ENCODE peak calls at places on chromosome 18, in nine cellular contexts. One of them, this sample, is unnamed.

GRCh38 chr18:23238152-23238531 is 102.9 kb downstream of the CABLES1 start:
- DNase-seq in CD8-positive, alpha-beta memory T cell: no peak
- DNase-seq in CD8-positive, alpha-beta T cell: no peak
- DNase-seq in HFF-Myc: no peak
- DNase-seq in CD4-positive, CD25-positive, alpha-beta regulatory T cell: no peak
- DNase-seq in psoas muscle: no peak
- DNase-seq in heart left ventricle: no peak
- DNase-seq in colonic mucosa: no peak
- DNase-seq in prostate gland: peak
- DNase-seq in this sample: no peak

GRCh38 chr18:53991805-53992204 is 232.7 kb downstream of the MBD2 start:
- DNase-seq in CD8-positive, alpha-beta memory T cell: no peak
- DNase-seq in CD8-positive, alpha-beta T cell: no peak
- DNase-seq in HFF-Myc: no peak
- DNase-seq in CD4-positive, CD25-positive, alpha-beta regulatory T cell: no peak
- DNase-seq in psoas muscle: no peak
- DNase-seq in heart left ventricle: no peak
- DNase-seq in colonic mucosa: no peak
- DNase-seq in prostate gland: no peak
- DNase-seq in this sample: no peak

GRCh38 chr18:46199515-46200147 is 95.4 kb downstream of the HAUS1 start:
- DNase-seq in CD8-positive, alpha-beta memory T cell: no peak
- DNase-seq in CD8-positive, alpha-beta T cell: no peak
- DNase-seq in HFF-Myc: peak
- DNase-seq in CD4-positive, CD25-positive, alpha-beta regulatory T cell: no peak
- DNase-seq in psoas muscle: no peak
- DNase-seq in heart left ventricle: no peak
- DNase-seq in colonic mucosa: no peak
- DNase-seq in prostate gland: peak
- DNase-seq in this sample: no peak

GRCh38 chr18:50819027-50819726 is 639 bp downstream of the MRO start:
- DNase-seq in CD8-positive, alpha-beta memory T cell: no peak
- DNase-seq in CD8-positive, alpha-beta T cell: no peak
- DNase-seq in HFF-Myc: no peak
- DNase-seq in CD4-positive, CD25-positive, alpha-beta regulatory T cell: no peak
- DNase-seq in psoas muscle: no peak
- DNase-seq in heart left ventricle: peak
- DNase-seq in colonic mucosa: peak
- DNase-seq in prostate gland: peak
- DNase-seq in this sample: peak

GRCh38 chr18:49704334-49704733 is 109.0 kb downstream of the ACAA2 start:
- DNase-seq in CD8-positive, alpha-beta memory T cell: no peak
- DNase-seq in CD8-positive, alpha-beta T cell: no peak
- DNase-seq in HFF-Myc: no peak
- DNase-seq in CD4-positive, CD25-positive, alpha-beta regulatory T cell: no peak
- DNase-seq in psoas muscle: no peak
- DNase-seq in heart left ventricle: no peak
- DNase-seq in colonic mucosa: no peak
- DNase-seq in prostate gland: no peak
- DNase-seq in this sample: no peak

GRCh38 chr18:24560511-24560981 is 100.1 kb downstream of the HRH4 start:
- DNase-seq in CD8-positive, alpha-beta memory T cell: no peak
- DNase-seq in CD8-positive, alpha-beta T cell: no peak
- DNase-seq in HFF-Myc: no peak
- DNase-seq in CD4-positive, CD25-positive, alpha-beta regulatory T cell: no peak
- DNase-seq in psoas muscle: no peak
- DNase-seq in heart left ventricle: no peak
- DNase-seq in colonic mucosa: no peak
- DNase-seq in prostate gland: no peak
- DNase-seq in this sample: no peak

GRCh38 chr18:31451625-31452024 is 4.1 kb downstream of the DSG3 start:
- DNase-seq in CD8-positive, alpha-beta memory T cell: no peak
- DNase-seq in CD8-positive, alpha-beta T cell: no peak
- DNase-seq in HFF-Myc: no peak
- DNase-seq in CD4-positive, CD25-positive, alpha-beta regulatory T cell: no peak
- DNase-seq in psoas muscle: no peak
- DNase-seq in heart left ventricle: no peak
- DNase-seq in colonic mucosa: no peak
- DNase-seq in prostate gland: no peak
- DNase-seq in this sample: no peak

GRCh38 chr18:58937204-58937603 is 72.5 kb downstream of the ZNF532 start:
- DNase-seq in CD8-positive, alpha-beta memory T cell: no peak
- DNase-seq in CD8-positive, alpha-beta T cell: no peak
- DNase-seq in HFF-Myc: peak
- DNase-seq in CD4-positive, CD25-positive, alpha-beta regulatory T cell: no peak
- DNase-seq in psoas muscle: no peak
- DNase-seq in heart left ventricle: no peak
- DNase-seq in colonic mucosa: no peak
- DNase-seq in prostate gland: no peak
- DNase-seq in this sample: no peak

GRCh38 chr18:518081-518480 is 17.6 kb upstream of the COLEC12 start:
- DNase-seq in CD8-positive, alpha-beta memory T cell: no peak
- DNase-seq in CD8-positive, alpha-beta T cell: no peak
- DNase-seq in HFF-Myc: no peak
- DNase-seq in CD4-positive, CD25-positive, alpha-beta regulatory T cell: no peak
- DNase-seq in psoas muscle: no peak
- DNase-seq in heart left ventricle: no peak
- DNase-seq in colonic mucosa: no peak
- DNase-seq in prostate gland: no peak
- DNase-seq in this sample: no peak

GRCh38 chr18:35376393-35376741 is 770 bp downstream of the ZNF396 start:
- DNase-seq in CD8-positive, alpha-beta memory T cell: no peak
- DNase-seq in CD8-positive, alpha-beta T cell: no peak
- DNase-seq in HFF-Myc: no peak
- DNase-seq in CD4-positive, CD25-positive, alpha-beta regulatory T cell: peak
- DNase-seq in psoas muscle: peak
- DNase-seq in heart left ventricle: peak
- DNase-seq in colonic mucosa: peak
- DNase-seq in prostate gland: no peak
- DNase-seq in this sample: peak

GRCh38 chr18:7000484-7001096 is 117.0 kb downstream of the LAMA1 start:
- DNase-seq in CD8-positive, alpha-beta memory T cell: no peak
- DNase-seq in CD8-positive, alpha-beta T cell: no peak
- DNase-seq in HFF-Myc: no peak
- DNase-seq in CD4-positive, CD25-positive, alpha-beta regulatory T cell: no peak
- DNase-seq in psoas muscle: no peak
- DNase-seq in heart left ventricle: no peak
- DNase-seq in colonic mucosa: peak
- DNase-seq in prostate gland: peak
- DNase-seq in this sample: no peak

GRCh38 chr18:702957-703659 is 9.3 kb downstream of the ENOSF1 start:
- DNase-seq in CD8-positive, alpha-beta memory T cell: no peak
- DNase-seq in CD8-positive, alpha-beta T cell: no peak
- DNase-seq in HFF-Myc: peak
- DNase-seq in CD4-positive, CD25-positive, alpha-beta regulatory T cell: no peak
- DNase-seq in psoas muscle: no peak
- DNase-seq in heart left ventricle: no peak
- DNase-seq in colonic mucosa: peak
- DNase-seq in prostate gland: no peak
- DNase-seq in this sample: no peak

GRCh38 chr18:1458547-1458946 is 553.9 kb downstream of the ADCYAP1 start:
- DNase-seq in CD8-positive, alpha-beta memory T cell: no peak
- DNase-seq in CD8-positive, alpha-beta T cell: no peak
- DNase-seq in HFF-Myc: no peak
- DNase-seq in CD4-positive, CD25-positive, alpha-beta regulatory T cell: no peak
- DNase-seq in psoas muscle: no peak
- DNase-seq in heart left ventricle: no peak
- DNase-seq in colonic mucosa: no peak
- DNase-seq in prostate gland: no peak
- DNase-seq in this sample: no peak

DNA sequence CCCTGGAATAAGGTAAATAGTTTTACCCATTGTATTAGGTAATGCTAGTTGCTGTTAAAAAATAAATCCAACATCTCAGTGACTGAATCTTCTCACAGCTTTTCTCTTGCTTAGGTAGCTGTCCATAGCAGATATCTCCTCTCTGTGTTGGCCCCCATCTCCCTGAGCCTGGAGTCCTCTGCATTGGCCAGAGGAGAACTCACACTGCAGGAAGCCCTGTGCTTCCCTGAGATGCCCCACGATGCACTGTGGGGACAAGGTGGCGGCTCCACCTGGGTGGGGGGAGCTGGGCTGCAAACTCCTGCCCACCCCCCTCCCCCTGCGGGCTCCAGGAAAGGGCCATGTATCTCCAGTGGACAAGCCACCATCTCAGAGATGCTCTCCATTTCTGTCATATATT is 80.4 kb upstream of the SALL3 start:
- DNase-seq in CD8-positive, alpha-beta memory T cell: no peak
- DNase-seq in CD8-positive, alpha-beta T cell: no peak
- DNase-seq in HFF-Myc: no peak
- DNase-seq in CD4-positive, CD25-positive, alpha-beta regulatory T cell: no peak
- DNase-seq in psoas muscle: no peak
- DNase-seq in heart left ventricle: no peak
- DNase-seq in colonic mucosa: no peak
- DNase-seq in prostate gland: no peak
- DNase-seq in this sample: no peak
- H3K4me3 ChIP-seq in CD8-positive, alpha-beta memory T cell: no peak
- H3K4me3 ChIP-seq in CD8-positive, alpha-beta T cell: no peak
- H3K4me3 ChIP-seq in HFF-Myc: no peak
- H3K4me3 ChIP-seq in CD4-positive, CD25-positive, alpha-beta regulatory T cell: no peak
- H3K4me3 ChIP-seq in psoas muscle: no peak
- H3K4me3 ChIP-seq in heart left ventricle: no peak
- H3K4me3 ChIP-seq in colonic mucosa: no peak
- H3K4me3 ChIP-seq in prostate gland: no peak
- H3K4me3 ChIP-seq in this sample: no peak

DNA sequence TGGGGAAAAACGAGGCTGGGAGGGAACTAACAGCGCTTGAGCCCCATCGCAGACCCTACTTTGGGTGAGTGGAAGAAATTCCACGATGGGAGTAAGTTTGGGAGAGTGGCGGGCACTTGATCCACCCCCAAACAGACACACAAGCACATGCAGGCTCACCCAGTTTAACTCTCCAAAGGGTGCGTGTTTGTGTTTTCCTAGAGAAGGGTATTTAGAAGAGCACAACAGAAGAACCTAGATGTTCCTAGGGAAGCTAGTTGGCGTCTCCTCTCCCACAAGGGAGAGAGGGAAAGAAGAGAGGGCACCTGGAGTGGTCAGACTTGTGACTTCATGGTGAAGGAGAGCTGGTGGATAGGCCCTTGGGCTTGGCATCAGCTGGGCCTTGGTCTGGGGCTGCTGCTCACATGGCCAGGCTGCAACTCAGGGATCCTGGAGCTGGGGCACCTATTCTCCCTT is 3.2 kb downstream of the GATA6 start:
- DNase-seq in CD8-positive, alpha-beta memory T cell: no peak
- DNase-seq in CD8-positive, alpha-beta T cell: no peak
- DNase-seq in HFF-Myc: no peak
- DNase-seq in CD4-positive, CD25-positive, alpha-beta regulatory T cell: no peak
- DNase-seq in psoas muscle: no peak
- DNase-seq in heart left ventricle: no peak
- DNase-seq in colonic mucosa: no peak
- DNase-seq in prostate gland: no peak
- DNase-seq in this sample: peak
- H3K4me3 ChIP-seq in CD8-positive, alpha-beta memory T cell: no peak
- H3K4me3 ChIP-seq in CD8-positive, alpha-beta T cell: no peak
- H3K4me3 ChIP-seq in HFF-Myc: no peak
- H3K4me3 ChIP-seq in CD4-positive, CD25-positive, alpha-beta regulatory T cell: no peak
- H3K4me3 ChIP-seq in psoas muscle: peak
- H3K4me3 ChIP-seq in heart left ventricle: peak
- H3K4me3 ChIP-seq in colonic mucosa: peak
- H3K4me3 ChIP-seq in prostate gland: no peak
- H3K4me3 ChIP-seq in this sample: peak

GRCh38 chr18:55858661-55859111 is 270.7 kb upstream of the TCF4 start:
- DNase-seq in CD8-positive, alpha-beta memory T cell: no peak
- DNase-seq in CD8-positive, alpha-beta T cell: no peak
- DNase-seq in HFF-Myc: no peak
- DNase-seq in CD4-positive, CD25-positive, alpha-beta regulatory T cell: no peak
- DNase-seq in psoas muscle: no peak
- DNase-seq in heart left ventricle: no peak
- DNase-seq in colonic mucosa: no peak
- DNase-seq in prostate gland: no peak
- DNase-seq in this sample: no peak

GRCh38 chr18:55857961-55858360 is 270.0 kb upstream of the TCF4 start:
- DNase-seq in CD8-positive, alpha-beta memory T cell: no peak
- DNase-seq in CD8-positive, alpha-beta T cell: no peak
- DNase-seq in HFF-Myc: no peak
- DNase-seq in CD4-positive, CD25-positive, alpha-beta regulatory T cell: no peak
- DNase-seq in psoas muscle: no peak
- DNase-seq in heart left ventricle: no peak
- DNase-seq in colonic mucosa: no peak
- DNase-seq in prostate gland: no peak
- DNase-seq in this sample: no peak

GRCh38 chr18:55856191-55856590 is 268.2 kb upstream of the TCF4 start:
- DNase-seq in CD8-positive, alpha-beta memory T cell: no peak
- DNase-seq in CD8-positive, alpha-beta T cell: no peak
- DNase-seq in HFF-Myc: peak
- DNase-seq in CD4-positive, CD25-positive, alpha-beta regulatory T cell: no peak
- DNase-seq in psoas muscle: no peak
- DNase-seq in heart left ventricle: no peak
- DNase-seq in colonic mucosa: no peak
- DNase-seq in prostate gland: peak
- DNase-seq in this sample: no peak

GRCh38 chr18:55857409-55857808 is 269.4 kb upstream of the TCF4 start:
- DNase-seq in CD8-positive, alpha-beta memory T cell: no peak
- DNase-seq in CD8-positive, alpha-beta T cell: no peak
- DNase-seq in HFF-Myc: no peak
- DNase-seq in CD4-positive, CD25-positive, alpha-beta regulatory T cell: no peak
- DNase-seq in psoas muscle: no peak
- DNase-seq in heart left ventricle: no peak
- DNase-seq in colonic mucosa: no peak
- DNase-seq in prostate gland: no peak
- DNase-seq in this sample: no peak

DNA sequence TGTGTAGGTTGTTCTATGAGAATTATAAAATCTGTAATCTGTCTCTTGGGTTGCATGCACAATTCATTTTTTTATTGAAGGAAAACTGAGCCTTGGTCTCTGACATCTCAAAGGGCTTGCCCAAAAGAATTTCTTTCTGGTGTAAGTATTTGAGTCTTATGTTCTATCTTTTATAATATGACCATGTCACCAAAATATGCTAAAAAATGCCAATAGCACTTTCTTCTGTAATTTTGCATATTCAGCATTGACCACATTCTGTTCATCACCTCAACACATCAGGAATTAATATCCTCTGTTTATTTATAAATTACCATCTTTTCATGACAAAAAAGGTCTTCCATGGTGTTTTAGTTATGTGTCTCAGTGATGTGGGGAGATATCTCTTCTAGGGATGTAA is 268.7 kb upstream of the TCF4 start:
- DNase-seq in CD8-positive, alpha-beta memory T cell: no peak
- DNase-seq in CD8-positive, alpha-beta T cell: no peak
- DNase-seq in HFF-Myc: no peak
- DNase-seq in CD4-positive, CD25-positive, alpha-beta regulatory T cell: no peak
- DNase-seq in psoas muscle: no peak
- DNase-seq in heart left ventricle: no peak
- DNase-seq in colonic mucosa: no peak
- DNase-seq in prostate gland: no peak
- DNase-seq in this sample: no peak
- H3K4me3 ChIP-seq in CD8-positive, alpha-beta memory T cell: no peak
- H3K4me3 ChIP-seq in CD8-positive, alpha-beta T cell: no peak
- H3K4me3 ChIP-seq in HFF-Myc: no peak
- H3K4me3 ChIP-seq in CD4-positive, CD25-positive, alpha-beta regulatory T cell: no peak
- H3K4me3 ChIP-seq in psoas muscle: no peak
- H3K4me3 ChIP-seq in heart left ventricle: no peak
- H3K4me3 ChIP-seq in colonic mucosa: no peak
- H3K4me3 ChIP-seq in prostate gland: no peak
- H3K4me3 ChIP-seq in this sample: no peak

DNA sequence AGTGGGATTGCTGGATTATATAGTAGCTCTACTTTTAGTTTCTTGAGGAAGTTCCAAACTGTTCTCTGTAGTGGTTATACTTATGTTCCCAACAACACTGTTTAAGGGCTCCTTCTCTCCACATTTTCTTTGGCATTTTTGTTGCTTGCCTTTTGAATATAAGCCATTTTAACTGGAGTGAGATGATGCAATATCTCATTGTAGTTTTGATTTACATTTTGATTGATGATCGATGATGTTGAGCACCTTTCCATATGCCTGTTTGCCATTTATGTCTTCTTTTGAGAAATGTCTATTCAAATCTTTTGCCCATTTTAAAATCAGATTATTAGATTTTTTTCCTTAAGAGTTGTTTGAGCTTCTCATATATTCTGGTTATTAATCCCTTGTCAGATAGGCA is 243.3 kb downstream of the PTGR3 start:
- DNase-seq in CD8-positive, alpha-beta memory T cell: no peak
- DNase-seq in CD8-positive, alpha-beta T cell: no peak
- DNase-seq in HFF-Myc: no peak
- DNase-seq in CD4-positive, CD25-positive, alpha-beta regulatory T cell: no peak
- DNase-seq in psoas muscle: no peak
- DNase-seq in heart left ventricle: no peak
- DNase-seq in colonic mucosa: no peak
- DNase-seq in prostate gland: no peak
- DNase-seq in this sample: no peak
- H3K4me3 ChIP-seq in CD8-positive, alpha-beta memory T cell: no peak
- H3K4me3 ChIP-seq in CD8-positive, alpha-beta T cell: no peak
- H3K4me3 ChIP-seq in HFF-Myc: no peak
- H3K4me3 ChIP-seq in CD4-positive, CD25-positive, alpha-beta regulatory T cell: no peak
- H3K4me3 ChIP-seq in psoas muscle: no peak
- H3K4me3 ChIP-seq in heart left ventricle: no peak
- H3K4me3 ChIP-seq in colonic mucosa: no peak
- H3K4me3 ChIP-seq in prostate gland: no peak
- H3K4me3 ChIP-seq in this sample: no peak